ENCODE peak calls at places on chromosomes 6 and 20, in seven cellular contexts. N is upper lobe of right lung; R is CD4-positive, CD25-positive, alpha-beta regulatory T cell; W is fibroblast of lung; D is OCI-LY7; U is suprapubic skin; F is hepatocyte. L is an unnamed sample.

GRCh38 chr20:43925786-43926185 is 11.1 kb downstream of the TOX2 start:
- DNase-seq in N (peak), R (no peak), W (peak), D (no peak), U (no peak), F (no peak), L (no peak)

GRCh38 chr6:150207931-150208570 is 65.2 kb downstream of the PPP1R14C start:
- DNase-seq in N (no peak), R (no peak), W (peak), D (no peak), U (no peak), F (no peak), L (no peak)

GRCh38 chr20:22795897-22796296 is 211.5 kb upstream of the FOXA2 start:
- DNase-seq in N (no peak), R (no peak), W (peak), D (no peak), U (peak), F (peak), L (no peak)

GRCh38 chr6:75024796-75025195 is 181.1 kb downstream of the COL12A1 start:
- DNase-seq in N (no peak), R (no peak), W (peak), D (no peak), U (no peak), F (no peak), L (no peak)

GRCh38 chr6:99432877-99433276 is 7.8 kb upstream of the PNISR start:
- DNase-seq in N (no peak), R (no peak), W (peak), D (no peak), U (no peak), F (no peak), L (no peak)

GRCh38 chr6:26223677-26224546 is 136.7 kb downstream of the HFE start:
- DNase-seq in N (no peak), R (peak), W (peak), D (no peak), U (no peak), F (peak), L (peak)

GRCh38 chr6:128521302-128521632 is 868 bp upstream of the PTPRK start:
- DNase-seq in N (no peak), R (no peak), W (no peak), D (no peak), U (no peak), F (no peak), L (no peak)

GRCh38 chr20:44170796-44171410 is 16.1 kb downstream of the JPH2 start:
- DNase-seq in N (no peak), R (no peak), W (no peak), D (no peak), U (no peak), F (no peak), L (no peak)

GRCh38 chr6:142551145-142551811 is 249.5 kb downstream of the ADGRG6 start:
- DNase-seq in N (peak), R (peak), W (peak), D (no peak), U (no peak), F (no peak), L (peak)

GRCh38 chr6:52724406-52725121 is 38.7 kb downstream of the GSTA2 start:
- DNase-seq in N (peak), R (peak), W (peak), D (peak), U (peak), F (peak), L (peak)

GRCh38 chr6:52161689-52162438 is 24.3 kb upstream of the IL17A start:
- DNase-seq in N (no peak), R (peak), W (no peak), D (no peak), U (no peak), F (no peak), L (no peak)

GRCh38 chr6:152356659-152357058 is 280.5 kb downstream of the SYNE1 start:
- DNase-seq in N (no peak), R (peak), W (peak), D (peak), U (no peak), F (peak), L (no peak)

GRCh38 chr6:1482381-1483166 is 93.2 kb downstream of the FOXF2 start:
- DNase-seq in N (no peak), R (no peak), W (no peak), D (peak), U (no peak), F (no peak), L (no peak)

GRCh38 chr6:77290798-77291197 is 172.5 kb downstream of the HTR1B start:
- DNase-seq in N (no peak), R (no peak), W (no peak), D (no peak), U (no peak), F (no peak), L (no peak)

GRCh38 chr6:95325858-95326257 is 251.5 kb upstream of the MANEA start:
- DNase-seq in N (no peak), R (no peak), W (peak), D (no peak), U (no peak), F (no peak), L (no peak)

GRCh38 chr6:135922170-135922569 is 70.7 kb downstream of the PDE7B start:
- DNase-seq in N (no peak), R (no peak), W (peak), D (no peak), U (no peak), F (peak), L (no peak)

GRCh38 chr6:100342830-100343229 is 121.9 kb downstream of the SIM1 start:
- DNase-seq in N (no peak), R (no peak), W (peak), D (no peak), U (no peak), F (no peak), L (no peak)

GRCh38 chr6:78607188-78607587 is 260.2 kb upstream of the IRAK1BP1 start:
- DNase-seq in N (no peak), R (no peak), W (peak), D (no peak), U (no peak), F (no peak), L (no peak)

GRCh38 chr6:39050453-39051112 is 2.0 kb downstream of the GLP1R start:
- DNase-seq in N (no peak), R (no peak), W (no peak), D (no peak), U (peak), F (no peak), L (no peak)

GRCh38 chr20:50379049-50379990 is 130.9 kb upstream of the PTPN1 start:
- DNase-seq in N (peak), R (no peak), W (peak), D (no peak), U (peak), F (peak), L (no peak)

GRCh38 chr20:59300341-59301081 is at the start of gene EDN3:
- DNase-seq in N (no peak), R (no peak), W (no peak), D (no peak), U (no peak), F (peak), L (no peak)

GRCh38 chr6:56250266-56250665 is 2.9 kb upstream of the COL21A1 start:
- DNase-seq in N (no peak), R (no peak), W (no peak), D (no peak), U (no peak), F (no peak), L (no peak)

GRCh38 chr6:44512868-44513641 is 125.5 kb downstream of the CDC5L start:
- DNase-seq in N (peak), R (no peak), W (peak), D (peak), U (no peak), F (no peak), L (no peak)

GRCh38 chr20:1287306-1287705 is 21.2 kb downstream of the SNPH start:
- DNase-seq in N (no peak), R (peak), W (no peak), D (no peak), U (no peak), F (no peak), L (peak)

GRCh38 chr6:170130201-170130621 is 160.7 kb downstream of the DLL1 start:
- DNase-seq in N (peak), R (no peak), W (no peak), D (no peak), U (no peak), F (no peak), L (no peak)

GRCh38 chr6:170287371-170287876 is 3.5 kb downstream of the DLL1 start:
- DNase-seq in N (peak), R (no peak), W (no peak), D (no peak), U (peak), F (no peak), L (no peak)

GRCh38 chr20:3901028-3901746 is 12.0 kb downstream of the PANK2 start:
- DNase-seq in N (no peak), R (no peak), W (no peak), D (no peak), U (no peak), F (no peak), L (no peak)

GRCh38 chr6:34917626-34918285 is 28.7 kb downstream of the ANKS1A start:
- DNase-seq in N (no peak), R (no peak), W (no peak), D (no peak), U (no peak), F (no peak), L (no peak)

GRCh38 chr6:113343940-113344339 is 513.2 kb upstream of the MARCKS start:
- DNase-seq in N (no peak), R (no peak), W (no peak), D (no peak), U (no peak), F (no peak), L (no peak)
- H3K27ac ChIP-seq in N (no peak), R (no peak), W (no peak), D (no peak), U (no peak), F (no peak), L (no peak)

GRCh38 chr6:143553337-143553736 is 41.8 kb upstream of the FUCA2 start:
- DNase-seq in N (no peak), R (no peak), W (no peak), D (no peak), U (no peak), F (no peak), L (no peak)

GRCh38 chr6:143556529-143556928 is 45.0 kb upstream of the FUCA2 start:
- DNase-seq in N (no peak), R (no peak), W (peak), D (no peak), U (no peak), F (no peak), L (no peak)

GRCh38 chr6:143555582-143555981 is 44.1 kb upstream of the FUCA2 start:
- DNase-seq in N (no peak), R (no peak), W (no peak), D (no peak), U (no peak), F (no peak), L (no peak)

GRCh38 chr6:143559101-143559500 is 47.6 kb upstream of the FUCA2 start:
- DNase-seq in N (no peak), R (no peak), W (no peak), D (no peak), U (no peak), F (no peak), L (no peak)

GRCh38 chr6:143555071-143555492 is 43.6 kb upstream of the FUCA2 start:
- DNase-seq in N (no peak), R (no peak), W (peak), D (no peak), U (no peak), F (no peak), L (no peak)
- H3K27ac ChIP-seq in N (no peak), R (peak), W (no peak), D (no peak), U (no peak), F (peak), L (no peak)

GRCh38 chr6:42347456-42347855 is 104.3 kb downstream of the TRERF1 start:
- DNase-seq in N (no peak), R (no peak), W (no peak), D (no peak), U (peak), F (no peak), L (no peak)

GRCh38 chr6:42342011-42342553 is 109.6 kb downstream of the TRERF1 start:
- DNase-seq in N (no peak), R (no peak), W (no peak), D (no peak), U (no peak), F (no peak), L (no peak)

GRCh38 chr6:42344756-42345155 is 107.0 kb downstream of the TRERF1 start:
- DNase-seq in N (no peak), R (no peak), W (no peak), D (no peak), U (no peak), F (no peak), L (peak)

GRCh38 chr6:42349753-42350573 is 101.8 kb downstream of the TRERF1 start:
- DNase-seq in N (no peak), R (no peak), W (no peak), D (no peak), U (peak), F (peak), L (no peak)

GRCh38 chr6:42345696-42346416 is 105.9 kb downstream of the TRERF1 start:
- DNase-seq in N (no peak), R (peak), W (no peak), D (no peak), U (peak), F (no peak), L (no peak)
- H3K27ac ChIP-seq in N (no peak), R (no peak), W (no peak), D (no peak), U (no peak), F (no peak), L (no peak)

GRCh38 chr6:46407246-46407645 is 84.0 kb downstream of the RCAN2 start:
- DNase-seq in N (no peak), R (no peak), W (no peak), D (no peak), U (no peak), F (no peak), L (no peak)

GRCh38 chr6:46412662-46413061 is 78.6 kb downstream of the RCAN2 start:
- DNase-seq in N (no peak), R (no peak), W (no peak), D (peak), U (no peak), F (no peak), L (no peak)

GRCh38 chr6:46411798-46412197 is 79.5 kb downstream of the RCAN2 start:
- DNase-seq in N (no peak), R (no peak), W (no peak), D (no peak), U (no peak), F (no peak), L (no peak)

GRCh38 chr6:46407785-46408530 is 83.3 kb downstream of the RCAN2 start:
- DNase-seq in N (no peak), R (no peak), W (no peak), D (no peak), U (no peak), F (no peak), L (no peak)

DNA sequence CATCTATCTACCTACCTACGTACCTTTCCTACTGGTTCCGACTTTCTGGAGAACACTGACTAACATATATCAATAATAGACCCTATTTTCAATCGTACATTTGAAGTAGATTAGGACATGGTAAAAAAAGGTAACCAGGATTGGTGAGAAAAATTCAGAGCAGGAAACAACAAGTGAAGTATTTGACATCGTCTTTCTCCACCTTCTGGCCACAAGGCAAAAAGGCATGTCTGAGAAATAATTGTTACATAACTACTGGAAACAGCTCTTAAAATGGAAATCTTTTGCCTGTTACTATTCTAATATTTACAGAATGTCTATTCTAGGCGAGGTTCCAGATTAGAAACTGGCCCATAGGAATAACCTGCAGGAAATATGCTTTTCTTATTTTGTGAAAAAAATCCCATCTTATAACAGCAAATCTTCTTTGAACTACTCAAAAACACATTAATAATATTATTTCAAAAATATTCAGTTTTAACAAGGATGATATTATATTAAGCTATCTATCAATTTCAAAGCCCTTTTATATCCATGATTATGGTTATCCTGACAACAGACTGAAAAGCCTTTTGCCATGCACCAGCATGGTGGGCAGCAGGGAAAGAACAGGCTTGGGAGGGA is 80.8 kb downstream of the RCAN2 start:
- DNase-seq in N (no peak), R (peak), W (peak), D (peak), U (no peak), F (peak), L (no peak)
- H3K27ac ChIP-seq in N (no peak), R (no peak), W (no peak), D (no peak), U (no peak), F (no peak), L (no peak)

DNA sequence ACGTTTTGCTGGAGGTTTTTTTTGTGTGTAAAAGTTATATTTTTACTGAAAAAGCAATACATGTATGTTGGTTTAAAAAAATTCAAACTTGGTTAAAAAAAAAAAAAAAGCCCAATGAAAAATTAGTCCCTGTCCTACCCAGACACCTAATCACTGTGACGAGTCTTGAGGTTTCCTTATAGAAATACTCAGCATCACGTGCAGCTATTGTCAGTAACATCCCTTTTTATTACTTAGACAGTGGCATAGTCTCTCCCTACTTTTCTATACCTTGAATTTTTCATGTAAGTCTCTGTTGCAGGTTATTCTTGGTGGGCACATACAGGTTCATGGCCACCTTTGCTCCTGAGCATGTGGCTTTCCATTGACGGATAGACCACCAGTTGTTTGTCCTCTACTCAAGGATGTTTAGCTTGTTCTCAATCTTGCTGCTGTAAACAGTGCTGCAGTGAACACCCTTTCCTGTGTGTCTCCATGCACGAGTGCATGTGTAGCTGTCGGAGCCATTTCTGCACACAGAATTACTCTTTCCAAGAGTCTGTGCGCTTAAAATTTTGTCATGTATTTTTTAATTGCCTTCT is 70.7 kb upstream of the MYL9 start:
- DNase-seq in N (no peak), R (no peak), W (no peak), D (peak), U (no peak), F (no peak), L (no peak)
- H3K27ac ChIP-seq in N (peak), R (no peak), W (no peak), D (peak), U (no peak), F (peak), L (no peak)

GRCh38 chr20:45343445-45343866 is 4.8 kb downstream of the SDC4 start:
- DNase-seq in N (no peak), R (no peak), W (no peak), D (no peak), U (no peak), F (peak), L (no peak)
- H3K27ac ChIP-seq in N (peak), R (no peak), W (peak), D (no peak), U (peak), F (peak), L (no peak)

L was measured in naive thymus-derived CD4-positive, alpha-beta T cell.